ENCODE peak calls at places on chromosomes 7 and 10, in four cellular contexts. C, M, P and X are unnamed samples. For H4K20me1 and H3F3A, the result is how much of the 10 kb centered on the place peaks cover.

GRCh38 chr7:77697535-77697831 is 1.2 kb downstream of the RSBN1L start:
- DNase-seq in C (no peak), M (peak), P (peak), X (no peak)

GRCh38 chr10:115572740-115573455 is 479.7 kb downstream of the ATRNL1 start:
- DNase-seq in C (no peak), M (no peak), P (no peak), X (peak)

GRCh38 chr7:117458977-117459583 is 20.7 kb upstream of the CFTR start:
- DNase-seq in C (peak), M (peak), P (peak), X (peak)

GRCh38 chr7:95811846-95812445 is 39.6 kb downstream of the DYNC1I1 start:
- DNase-seq in C (no peak), M (peak), P (no peak), X (no peak)

GRCh38 chr7:122305475-122306319 is 1.1 kb upstream of the FEZF1 start:
- DNase-seq in C (peak), M (no peak), P (peak), X (peak)

GRCh38 chr10:21297525-21298383 is 227.7 kb downstream of the SKIDA1 start:
- DNase-seq in C (no peak), M (no peak), P (no peak), X (peak)

GRCh38 chr10:99742240-99742639 is 10.2 kb downstream of the CUTC start:
- DNase-seq in C (no peak), M (peak), P (no peak), X (no peak)

GRCh38 chr10:115026041-115026779 is 67.0 kb upstream of the ATRNL1 start:
- DNase-seq in C (no peak), M (no peak), P (no peak), X (no peak)

GRCh38 chr10:125063256-125063945 is 97.0 kb downstream of the CTBP2 start:
- DNase-seq in C (no peak), M (no peak), P (no peak), X (no peak)

GRCh38 chr10:100977436-100977835 is 8.1 kb downstream of the SEMA4G start:
- DNase-seq in C (no peak), M (no peak), P (no peak), X (no peak)

GRCh38 chr10:113187066-113187777 is 237.2 kb downstream of the TCF7L2 start:
- DNase-seq in C (no peak), M (no peak), P (no peak), X (no peak)

GRCh38 chr10:68560916-68561691 is 967 bp downstream of the TET1 start:
- DNase-seq in C (no peak), M (peak), P (peak), X (peak)

GRCh38 chr7:603152-603941 is 83.7 kb upstream of the PDGFA start:
- DNase-seq in C (no peak), M (no peak), P (no peak), X (no peak)

GRCh38 chr7:105325225-105325904 is 63.4 kb downstream of the SRPK2 start:
- DNase-seq in C (no peak), M (no peak), P (no peak), X (no peak)

GRCh38 chr7:25553005-25553404 is 324.7 kb upstream of the NPVF start:
- DNase-seq in C (no peak), M (no peak), P (no peak), X (no peak)

GRCh38 chr7:39313958-39314357 is 252.2 kb upstream of the YAE1 start:
- DNase-seq in C (no peak), M (peak), P (no peak), X (peak)

GRCh38 chr7:151060416-151061234 is 1.2 kb downstream of the SLC4A2 start:
- DNase-seq in C (peak), M (peak), P (no peak), X (peak)

GRCh38 chr7:22194633-22195273 is 162.2 kb downstream of the RAPGEF5 start:
- DNase-seq in C (no peak), M (no peak), P (no peak), X (peak)

GRCh38 chr7:111381590-111381989 is 180.7 kb downstream of the IMMP2L start:
- DNase-seq in C (no peak), M (no peak), P (no peak), X (no peak)

GRCh38 chr7:70554646-70555045 is 577.3 kb upstream of the GALNT17 start:
- DNase-seq in C (no peak), M (no peak), P (no peak), X (no peak)

GRCh38 chr7:7351832-7352231 is 169.5 kb downstream of the C1GALT1 start:
- DNase-seq in C (no peak), M (no peak), P (no peak), X (no peak)

GRCh38 chr7:155395176-155395797 is 62.6 kb upstream of the EN2 start:
- DNase-seq in C (no peak), M (no peak), P (no peak), X (no peak)

GRCh38 chr7:117941138-117941810 is 68.0 kb upstream of the CTTNBP2 start:
- DNase-seq in C (no peak), M (peak), P (peak), X (no peak)

GRCh38 chr10:15630353-15630752 is 89.4 kb downstream of the ITGA8 start:
- DNase-seq in C (no peak), M (no peak), P (no peak), X (no peak)

GRCh38 chr7:101681170-101682007 is 52.3 kb upstream of the MYL10 start:
- DNase-seq in C (peak), M (peak), P (no peak), X (peak)

GRCh38 chr10:124381011-124381591 is 37.6 kb downstream of the OAT start:
- DNase-seq in C (peak), M (no peak), P (no peak), X (no peak)

DNA sequence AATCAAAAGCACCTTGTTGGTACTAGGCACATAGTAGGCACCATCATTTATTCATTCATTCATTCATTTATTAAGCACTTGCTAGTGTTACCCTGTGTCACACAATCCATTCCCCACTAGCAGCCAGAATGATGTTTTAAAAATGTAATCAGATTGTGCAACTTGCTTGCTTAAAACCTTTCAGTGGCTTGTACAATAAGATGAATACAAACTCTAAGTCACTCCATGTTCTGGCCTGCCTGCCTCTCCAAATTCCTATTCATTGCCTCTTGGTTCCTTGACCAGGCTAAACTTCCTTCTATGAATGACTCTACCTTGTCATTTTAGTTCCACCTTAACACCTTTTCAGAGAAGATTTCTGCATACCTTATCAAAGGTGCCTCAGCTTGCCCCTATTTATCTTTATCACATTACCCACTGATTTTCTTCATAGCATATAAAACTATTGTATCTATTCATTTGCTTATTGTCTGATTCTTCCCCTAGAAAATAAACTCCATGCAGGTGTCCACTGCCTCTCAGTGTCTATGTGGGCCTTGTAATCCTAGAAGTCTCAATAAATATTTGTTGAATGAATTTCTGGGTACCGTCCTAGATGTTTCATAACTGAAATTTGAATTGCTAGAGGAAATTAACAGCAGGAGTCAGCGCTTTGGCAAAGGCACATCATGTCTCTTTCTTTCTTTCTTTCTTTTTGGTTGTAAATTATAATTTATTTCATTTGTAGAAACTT is 169.5 kb downstream of the TMEM26 start:
- DNase-seq in C (no peak), M (peak), P (no peak), X (no peak)
- H4K20me1 ChIP-seq in C (under half), M (under half), P (under half), X (under half)

GRCh38 chr10:6200588-6201510 is 1.9 kb upstream of the PFKFB3 start:
- DNase-seq in C (peak), M (peak), P (peak), X (peak)
- H3F3A ChIP-seq in C (under half), M (under half), P (under half), X (under half)

GRCh38 chr10:79304479-79305087 is 42.7 kb upstream of the PPIF start:
- DNase-seq in C (peak), M (no peak), P (no peak), X (no peak)
- H4K20me1 ChIP-seq in C (under half), M (under half), P (under half), X (under half)

GRCh38 chr10:88113232-88113631 is 249.8 kb downstream of the PTEN start:
- DNase-seq in C (no peak), M (no peak), P (no peak), X (no peak)

GRCh38 chr10:88110355-88110754 is 246.9 kb downstream of the PTEN start:
- DNase-seq in C (no peak), M (peak), P (no peak), X (no peak)

GRCh38 chr10:88108115-88108610 is 244.7 kb downstream of the PTEN start:
- DNase-seq in C (no peak), M (peak), P (peak), X (no peak)

GRCh38 chr10:88111294-88111693 is 247.9 kb downstream of the PTEN start:
- DNase-seq in C (no peak), M (no peak), P (no peak), X (no peak)

DNA sequence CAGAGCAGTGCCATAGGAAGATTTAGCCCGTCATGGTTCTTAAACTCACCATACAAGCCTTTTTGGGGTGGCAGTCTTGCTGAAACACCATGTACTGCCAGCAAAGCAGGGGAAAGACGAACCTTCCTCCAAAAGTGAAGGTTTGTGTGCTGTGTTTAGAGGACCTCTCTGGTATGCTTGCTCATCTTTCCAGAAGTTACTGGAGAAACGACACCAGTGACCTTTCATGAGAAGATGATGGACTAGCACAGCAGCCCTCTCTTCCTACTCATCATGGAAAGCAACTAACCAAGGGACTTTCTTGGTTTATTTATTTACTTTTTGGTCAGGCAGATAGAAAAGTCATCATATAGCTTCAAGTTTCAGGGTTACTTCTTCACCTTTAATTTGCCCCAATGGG is 247.4 kb downstream of the PTEN start:
- DNase-seq in C (no peak), M (peak), P (no peak), X (no peak)
- H3F3A ChIP-seq in C (under half), M (under half), P (under half), X (under half)

GRCh38 chr10:477620-478019 is 211.8 kb downstream of the DIP2C start:
- DNase-seq in C (no peak), M (no peak), P (no peak), X (no peak)
- H4K20me1 ChIP-seq in C (under half), M (under half), P (under half), X (under half)